ENCODE peak calls at places on chromosomes 4 and X, in six cellular contexts. C is RWPE2; E is natural killer cell; K is activated T-cell treated with anti-CD3 and anti-CD28 coated beads, Interleukin-2, amount 50 U/mL, for 72 hours; L is stimulated activated naive CD8-positive, alpha-beta T cell treated with anti-CD3 and anti-CD28 coated beads, Interleukin-15, amount 100 ng/mL, for 72 hours; Q is activated CD8-positive, alpha-beta T cell treated with anti-CD3 and anti-CD28 coated beads, Interleukin-2, amount 10 ng/mL, durations not matched to agents 7 days and 5 days. W is an unnamed sample.

GRCh38 chr4:158775091-158775651 is 6.3 kb downstream of the FNIP2 start:
- ATAC-seq in C (peak; percentile 77), E (no peak), K (no peak), L (no peak), Q (no peak), W (no peak)

GRCh38 chr4:105345838-105346237 is 128.0 kb downstream of the PPA2 start:
- ATAC-seq in C (no peak), E (no peak), K (no peak), L (peak; percentile 45), Q (no peak), W (peak; percentile 55)

GRCh38 chr4:15131551-15131950 is 129.3 kb downstream of the CPEB2 start:
- ATAC-seq in C (peak; percentile 63), E (no peak), K (no peak), L (no peak), Q (no peak), W (no peak)

GRCh38 chr4:38699112-38699511 is 35.1 kb downstream of the KLF3 start:
- ATAC-seq in C (no peak), E (no peak), K (no peak), L (no peak), Q (no peak), W (no peak)

GRCh38 chr4:26307027-26307426 is 13.8 kb upstream of the RBPJ start:
- ATAC-seq in C (no peak), E (no peak), K (peak; percentile 83), L (peak; percentile 64), Q (no peak), W (peak; percentile 89)

GRCh38 chr4:187176261-187176910 is 452.7 kb upstream of the FAT1 start:
- ATAC-seq in C (no peak), E (no peak), K (no peak), L (no peak), Q (no peak), W (no peak)

GRCh38 chrX:37509349-37509748 is 62.1 kb upstream of the LANCL3 start:
- ATAC-seq in C (peak; percentile 40), E (no peak), K (no peak), L (no peak), Q (no peak), W (no peak)

GRCh38 chrX:6002056-6002455 is 226.6 kb downstream of the NLGN4X start:
- ATAC-seq in C (no peak), E (no peak), K (no peak), L (no peak), Q (no peak), W (no peak)

GRCh38 chrX:70449457-70449966 is 4.9 kb downstream of the DLG3 start:
- ATAC-seq in C (no peak), E (no peak), K (no peak), L (no peak), Q (no peak), W (no peak)

GRCh38 chr4:23728393-23728792 is 161.5 kb downstream of the PPARGC1A start:
- ATAC-seq in C (peak; percentile 96), E (no peak), K (no peak), L (no peak), Q (no peak), W (no peak)

GRCh38 chr4:122584517-122584916 is 36.3 kb downstream of the IL21 start:
- ATAC-seq in C (peak; percentile 75), E (no peak), K (peak; percentile 95), L (peak; percentile 87), Q (peak; percentile 63), W (peak; percentile 95)

GRCh38 chr4:57443308-57444243 is 333.4 kb upstream of the IGFBP7 start:
- ATAC-seq in C (no peak), E (no peak), K (no peak), L (no peak), Q (no peak), W (no peak)

GRCh38 chr4:165383757-165384156 is 4.9 kb downstream of the CPE start:
- ATAC-seq in C (peak; percentile 7), E (no peak), K (no peak), L (no peak), Q (no peak), W (no peak)

GRCh38 chrX:72097081-72097480 is 34.6 kb downstream of the RTL5 start:
- ATAC-seq in C (no peak), E (no peak), K (no peak), L (no peak), Q (no peak), W (no peak)

GRCh38 chrX:40632199-40632598 is 9.0 kb downstream of the MPC1L start:
- ATAC-seq in C (no peak), E (no peak), K (no peak), L (no peak), Q (no peak), W (no peak)

GRCh38 chrX:29257516-29257915 is 670.3 kb downstream of the IL1RAPL1 start:
- ATAC-seq in C (no peak), E (no peak), K (no peak), L (no peak), Q (no peak), W (no peak)

GRCh38 chr4:56743550-56743949 is 62.5 kb upstream of the HOPX start:
- ATAC-seq in C (no peak), E (no peak), K (no peak), L (no peak), Q (no peak), W (no peak)

GRCh38 chr4:109655396-109655795 is 47.8 kb downstream of the CASP6 start:
- ATAC-seq in C (no peak), E (no peak), K (no peak), L (peak; percentile 33), Q (no peak), W (no peak)

GRCh38 chr4:123248260-123248659 is 148.3 kb upstream of the SPRY1 start:
- ATAC-seq in C (no peak), E (no peak), K (no peak), L (no peak), Q (no peak), W (no peak)

GRCh38 chr4:7854697-7855370 is 84.8 kb downstream of the AFAP1 start:
- ATAC-seq in C (peak; percentile 52), E (peak; percentile 75), K (peak; percentile 91), L (peak; percentile 96), Q (peak; percentile 97), W (peak; percentile 89)

GRCh38 chr4:145697332-145697731 is 17.4 kb downstream of the C4orf51 start:
- ATAC-seq in C (no peak), E (no peak), K (peak; percentile 31), L (peak; percentile 83), Q (no peak), W (peak; percentile 68)

GRCh38 chrX:7163146-7163677 is 15.3 kb upstream of the PUDP start:
- ATAC-seq in C (no peak), E (no peak), K (no peak), L (no peak), Q (no peak), W (no peak)

GRCh38 chrX:4240541-4241194 is 527.2 kb upstream of the PRKX start:
- ATAC-seq in C (no peak), E (peak; percentile 77), K (peak; percentile 81), L (peak; percentile 90), Q (peak; percentile 65), W (no peak)

GRCh38 chrX:3712870-3713224 is 602 bp downstream of the PRKX start:
- ATAC-seq in C (no peak), E (peak; percentile 3), K (peak; percentile 28), L (peak; percentile 25), Q (peak; percentile 3), W (peak; percentile 15)

GRCh38 chrX:45843518-45843917 is 642.8 kb upstream of the DIPK2B start:
- ATAC-seq in C (peak; percentile 32), E (no peak), K (no peak), L (no peak), Q (no peak), W (no peak)